ENCODE peak calls at places on chromosome 20, in six cellular contexts. One of them, this sample, is unnamed.

GRCh38 chr20:52974155-52974554 is 2.0 kb downstream of the TSHZ2 start:
- DNase-seq in H9: no peak
- DNase-seq in WTC11: no peak
- DNase-seq in prostate gland: no peak
- DNase-seq in endothelial cell: no peak
- DNase-seq in fibroblast of lung: no peak
- DNase-seq in this sample: no peak

GRCh38 chr20:49286689-49287551 is 9.1 kb upstream of the ZNFX1 start:
- DNase-seq in H9: no peak
- DNase-seq in WTC11: no peak
- DNase-seq in prostate gland: no peak
- DNase-seq in endothelial cell: no peak
- DNase-seq in fibroblast of lung: no peak
- DNase-seq in this sample: no peak

GRCh38 chr20:2652724-2653510 is 485 bp downstream of the NOP56 start:
- DNase-seq in H9: no peak
- DNase-seq in WTC11: no peak
- DNase-seq in prostate gland: peak; percentile 33
- DNase-seq in endothelial cell: peak; percentile 48
- DNase-seq in fibroblast of lung: no peak
- DNase-seq in this sample: no peak

GRCh38 chr20:49835031-49835430 is 22.4 kb downstream of the SLC9A8 start:
- DNase-seq in H9: no peak
- DNase-seq in WTC11: no peak
- DNase-seq in prostate gland: no peak
- DNase-seq in endothelial cell: no peak
- DNase-seq in fibroblast of lung: no peak
- DNase-seq in this sample: no peak

GRCh38 chr20:48096957-48097890 is 311.9 kb upstream of the SULF2 start:
- DNase-seq in H9: no peak
- DNase-seq in WTC11: no peak
- DNase-seq in prostate gland: no peak
- DNase-seq in endothelial cell: no peak
- DNase-seq in fibroblast of lung: no peak
- DNase-seq in this sample: no peak

GRCh38 chr20:1418335-1418734 is 25.5 kb upstream of the FKBP1A start:
- DNase-seq in H9: no peak
- DNase-seq in WTC11: no peak
- DNase-seq in prostate gland: no peak
- DNase-seq in endothelial cell: no peak
- DNase-seq in fibroblast of lung: no peak
- DNase-seq in this sample: no peak

GRCh38 chr20:23143098-23143497 is 57.0 kb upstream of the CD93 start:
- DNase-seq in H9: no peak
- DNase-seq in WTC11: no peak
- DNase-seq in prostate gland: no peak
- DNase-seq in endothelial cell: no peak
- DNase-seq in fibroblast of lung: peak; percentile 81
- DNase-seq in this sample: peak; percentile 60

GRCh38 chr20:24007073-24007595 is 18.6 kb upstream of the GGTLC1 start:
- DNase-seq in H9: no peak
- DNase-seq in WTC11: no peak
- DNase-seq in prostate gland: no peak
- DNase-seq in endothelial cell: no peak
- DNase-seq in fibroblast of lung: no peak
- DNase-seq in this sample: no peak

GRCh38 chr20:3919352-3919751 is 30.2 kb downstream of the PANK2 start:
- DNase-seq in H9: no peak
- DNase-seq in WTC11: no peak
- DNase-seq in prostate gland: no peak
- DNase-seq in endothelial cell: no peak
- DNase-seq in fibroblast of lung: peak; percentile 52
- DNase-seq in this sample: no peak

GRCh38 chr20:35820715-35821114 is 48.9 kb downstream of the PHF20 start:
- DNase-seq in H9: no peak
- DNase-seq in WTC11: no peak
- DNase-seq in prostate gland: no peak
- DNase-seq in endothelial cell: no peak
- DNase-seq in fibroblast of lung: peak; percentile 25
- DNase-seq in this sample: no peak

GRCh38 chr20:25195014-25195961 is at the start of gene ENTPD6:
- DNase-seq in H9: peak; percentile 85
- DNase-seq in WTC11: peak; percentile 81
- DNase-seq in prostate gland: peak; percentile 92
- DNase-seq in endothelial cell: peak; percentile 90
- DNase-seq in fibroblast of lung: peak; percentile 84
- DNase-seq in this sample: peak; percentile 46
- TF ChIP-seq CTCF in H9: no peak
- TF ChIP-seq CTCF in WTC11: no peak
- TF ChIP-seq CTCF in prostate gland: peak; percentile 31
- TF ChIP-seq CTCF in endothelial cell: no peak
- TF ChIP-seq CTCF in fibroblast of lung: peak; percentile 27
- TF ChIP-seq CTCF in this sample: peak; percentile 11

GRCh38 chr20:62900692-62901584 is 25.4 kb downstream of the DIDO1 start:
- DNase-seq in H9: no peak
- DNase-seq in WTC11: no peak
- DNase-seq in prostate gland: peak; percentile 71
- DNase-seq in endothelial cell: peak; percentile 43
- DNase-seq in fibroblast of lung: no peak
- DNase-seq in this sample: no peak
- TF ChIP-seq CTCF in H9: no peak
- TF ChIP-seq CTCF in WTC11: no peak
- TF ChIP-seq CTCF in prostate gland: peak; percentile 64
- TF ChIP-seq CTCF in endothelial cell: no peak
- TF ChIP-seq CTCF in fibroblast of lung: no peak
- TF ChIP-seq CTCF in this sample: no peak

DNA sequence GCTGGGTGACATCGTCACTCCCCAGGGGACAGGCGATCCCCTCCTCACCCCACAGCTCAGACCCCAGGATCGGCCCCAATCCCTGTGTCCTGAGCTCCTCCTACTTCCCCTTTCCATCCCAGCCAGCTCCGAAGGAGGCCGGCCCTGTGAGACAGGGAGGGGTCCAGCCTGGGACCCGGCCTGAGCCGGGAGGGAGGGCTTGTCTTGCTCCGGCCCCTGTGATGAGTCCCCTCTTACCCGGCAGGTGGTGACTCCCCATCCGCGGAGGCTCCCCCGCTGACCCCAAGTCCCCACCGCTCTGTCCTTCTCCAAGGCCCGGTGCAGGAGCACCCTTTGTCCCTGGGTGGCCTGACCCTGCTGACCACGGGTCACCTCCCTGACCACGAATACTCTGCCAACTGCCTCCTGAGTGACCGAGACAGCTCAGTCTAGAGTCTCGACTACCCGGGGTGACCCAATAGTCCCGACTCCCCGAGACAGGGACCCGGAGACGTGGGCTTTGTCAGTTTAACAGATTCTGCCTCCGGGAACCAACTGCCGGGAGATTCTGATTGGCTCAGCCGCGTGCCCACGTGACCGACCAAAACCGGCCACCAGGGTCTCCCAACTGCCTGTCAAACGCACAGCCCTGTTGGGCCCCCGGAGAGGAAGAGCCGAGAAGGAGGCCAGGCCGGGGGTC is 187.4 kb upstream of the PROKR2 start:
- DNase-seq in H9: peak; percentile 68
- DNase-seq in WTC11: peak; percentile 30
- DNase-seq in prostate gland: no peak
- DNase-seq in endothelial cell: peak; percentile 35
- DNase-seq in fibroblast of lung: peak; percentile 66
- DNase-seq in this sample: no peak
- TF ChIP-seq CTCF in H9: peak; percentile 13
- TF ChIP-seq CTCF in WTC11: no peak
- TF ChIP-seq CTCF in prostate gland: peak; percentile 12
- TF ChIP-seq CTCF in endothelial cell: no peak
- TF ChIP-seq CTCF in fibroblast of lung: no peak
- TF ChIP-seq CTCF in this sample: no peak

GRCh38 chr20:33732166-33732970 is 572 bp downstream of the ZNF341 start:
- DNase-seq in H9: peak; percentile 83
- DNase-seq in WTC11: peak; percentile 84
- DNase-seq in prostate gland: peak; percentile 78
- DNase-seq in endothelial cell: no peak
- DNase-seq in fibroblast of lung: peak; percentile 82
- DNase-seq in this sample: no peak
- TF ChIP-seq CTCF in H9: no peak
- TF ChIP-seq CTCF in WTC11: no peak
- TF ChIP-seq CTCF in prostate gland: peak; percentile 32
- TF ChIP-seq CTCF in endothelial cell: no peak
- TF ChIP-seq CTCF in fibroblast of lung: no peak
- TF ChIP-seq CTCF in this sample: no peak

GRCh38 chr20:44961868-44962267 is 1.7 kb upstream of the TOMM34 start:
- DNase-seq in H9: no peak
- DNase-seq in WTC11: no peak
- DNase-seq in prostate gland: no peak
- DNase-seq in endothelial cell: no peak
- DNase-seq in fibroblast of lung: no peak
- DNase-seq in this sample: no peak

GRCh38 chr20:44961024-44961866 is 1.0 kb upstream of the TOMM34 start:
- DNase-seq in H9: no peak
- DNase-seq in WTC11: no peak
- DNase-seq in prostate gland: no peak
- DNase-seq in endothelial cell: no peak
- DNase-seq in fibroblast of lung: no peak
- DNase-seq in this sample: no peak

GRCh38 chr20:44959082-44959895 is 908 bp downstream of the TOMM34 start:
- DNase-seq in H9: no peak
- DNase-seq in WTC11: no peak
- DNase-seq in prostate gland: no peak
- DNase-seq in endothelial cell: no peak
- DNase-seq in fibroblast of lung: peak; percentile 50
- DNase-seq in this sample: no peak

GRCh38 chr20:44958276-44958675 is 1.9 kb downstream of the TOMM34 start:
- DNase-seq in H9: no peak
- DNase-seq in WTC11: no peak
- DNase-seq in prostate gland: no peak
- DNase-seq in endothelial cell: no peak
- DNase-seq in fibroblast of lung: no peak
- DNase-seq in this sample: no peak

GRCh38 chr20:44959896-44960852 is at the start of gene TOMM34:
- DNase-seq in H9: peak; percentile 94
- DNase-seq in WTC11: peak; percentile 95
- DNase-seq in prostate gland: peak; percentile 94
- DNase-seq in endothelial cell: peak; percentile 94
- DNase-seq in fibroblast of lung: peak; percentile 88
- DNase-seq in this sample: peak; percentile 73
- TF ChIP-seq CTCF in H9: no peak
- TF ChIP-seq CTCF in WTC11: no peak
- TF ChIP-seq CTCF in prostate gland: peak; percentile 13
- TF ChIP-seq CTCF in endothelial cell: no peak
- TF ChIP-seq CTCF in fibroblast of lung: no peak
- TF ChIP-seq CTCF in this sample: no peak

DNA sequence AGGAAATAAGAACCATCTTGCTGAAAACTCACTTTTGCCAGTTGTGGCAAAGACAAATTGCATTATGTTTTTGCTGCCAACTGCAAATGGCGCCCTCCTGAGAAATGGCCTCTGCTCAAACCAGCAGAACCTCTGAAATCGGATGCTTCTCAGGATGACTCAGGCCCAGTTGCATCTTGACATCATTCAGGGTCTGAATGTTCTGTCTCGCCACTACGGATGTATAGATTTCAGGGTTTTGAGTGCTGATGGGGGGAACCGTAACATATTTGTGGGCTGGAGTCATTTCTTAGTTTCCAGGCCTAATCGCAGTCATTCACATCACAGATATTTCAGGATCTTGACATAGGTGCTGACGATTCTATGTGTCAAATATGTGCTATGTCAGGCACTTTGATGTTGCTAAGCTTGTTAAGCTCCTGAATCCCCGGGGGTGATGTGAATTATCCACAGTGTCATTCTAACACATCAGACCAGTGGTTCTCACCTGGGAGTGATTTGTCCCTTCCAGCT is 207.1 kb downstream of the NFATC2 start:
- DNase-seq in H9: no peak
- DNase-seq in WTC11: no peak
- DNase-seq in prostate gland: no peak
- DNase-seq in endothelial cell: no peak
- DNase-seq in fibroblast of lung: peak; percentile 100
- DNase-seq in this sample: peak; percentile 81
- TF ChIP-seq CTCF in H9: no peak
- TF ChIP-seq CTCF in WTC11: no peak
- TF ChIP-seq CTCF in prostate gland: no peak
- TF ChIP-seq CTCF in endothelial cell: no peak
- TF ChIP-seq CTCF in fibroblast of lung: peak; percentile 17
- TF ChIP-seq CTCF in this sample: no peak

GRCh38 chr20:58938078-58938477 is 43.0 kb upstream of the NELFCD start:
- DNase-seq in H9: no peak
- DNase-seq in WTC11: no peak
- DNase-seq in prostate gland: no peak
- DNase-seq in endothelial cell: no peak
- DNase-seq in fibroblast of lung: no peak
- DNase-seq in this sample: no peak
- TF ChIP-seq CTCF in H9: no peak
- TF ChIP-seq CTCF in WTC11: no peak
- TF ChIP-seq CTCF in prostate gland: no peak
- TF ChIP-seq CTCF in endothelial cell: no peak
- TF ChIP-seq CTCF in fibroblast of lung: no peak
- TF ChIP-seq CTCF in this sample: no peak

DNA sequence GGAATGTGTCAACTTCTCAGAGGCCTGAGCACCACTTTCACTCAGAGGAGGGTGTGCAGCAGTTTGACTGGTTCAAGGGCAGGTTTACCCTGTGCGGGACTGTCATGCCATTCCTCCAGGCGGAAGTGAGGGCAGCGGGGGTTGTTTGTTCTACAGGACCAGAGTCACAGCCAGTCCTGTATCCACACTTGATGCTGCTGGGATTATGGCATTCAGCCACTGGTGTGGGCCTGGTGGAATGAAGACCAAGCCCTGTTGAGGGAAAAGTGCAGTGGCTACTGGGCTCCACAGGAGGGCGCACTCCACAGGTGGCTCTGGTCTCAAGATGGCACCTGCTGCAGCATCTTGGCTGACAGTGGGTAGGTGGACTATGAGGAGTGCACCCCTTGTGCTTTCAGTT is 14.8 kb downstream of the SEMG2 start:
- DNase-seq in H9: peak; percentile 77
- DNase-seq in WTC11: peak; percentile 75
- DNase-seq in prostate gland: no peak
- DNase-seq in endothelial cell: peak; percentile 28
- DNase-seq in fibroblast of lung: no peak
- DNase-seq in this sample: no peak
- TF ChIP-seq CTCF in H9: peak; percentile 92
- TF ChIP-seq CTCF in WTC11: peak; percentile 90
- TF ChIP-seq CTCF in prostate gland: no peak
- TF ChIP-seq CTCF in endothelial cell: peak; percentile 75
- TF ChIP-seq CTCF in fibroblast of lung: peak; percentile 32
- TF ChIP-seq CTCF in this sample: peak; percentile 71

This sample was measured in HFF-Myc.